ENCODE peak calls at places on chromosomes 7 and 10, in four cellular contexts. S is OCI-LY7, T is SK-N-SH, L is BE2C. H is an unnamed sample.

GRCh38 chr7:43782768-43783555 is 24.5 kb downstream of the BLVRA start:
- DNase-seq in S (no peak), T (no peak), L (no peak), H (no peak)

GRCh38 chr7:29332875-29333482 is 138.4 kb downstream of the CHN2 start:
- DNase-seq in S (no peak), T (no peak), L (no peak), H (no peak)

GRCh38 chr7:1388021-1388704 is 71.1 kb downstream of the MICALL2 start:
- DNase-seq in S (no peak), T (peak; percentile 39), L (no peak), H (no peak)

GRCh38 chr10:63711361-63711760 is 190.2 kb downstream of the REEP3 start:
- DNase-seq in S (no peak), T (no peak), L (no peak), H (peak; percentile 27)

GRCh38 chr7:91875851-91876250 is 4.7 kb downstream of the MTERF1 start:
- DNase-seq in S (no peak), T (no peak), L (no peak), H (no peak)

GRCh38 chr7:67616517-67616916 is 619.9 kb downstream of the TYW1 start:
- DNase-seq in S (no peak), T (no peak), L (no peak), H (no peak)

GRCh38 chr10:3173173-3173878 is 744 bp upstream of the PITRM1 start:
- DNase-seq in S (peak; percentile 86), T (no peak), L (no peak), H (no peak)

GRCh38 chr10:6229746-6230145 is 27.0 kb downstream of the PFKFB3 start:
- DNase-seq in S (no peak), T (peak; percentile 14), L (no peak), H (no peak)

GRCh38 chr7:44163591-44163990 is 22.5 kb upstream of the MYL7 start:
- DNase-seq in S (no peak), T (no peak), L (no peak), H (no peak)

GRCh38 chr7:139647812-139648616 is 124.5 kb downstream of the CLEC2L start:
- DNase-seq in S (no peak), T (no peak), L (no peak), H (no peak)

GRCh38 chr7:1158203-1159126 is 1.5 kb downstream of the ZFAND2A start:
- DNase-seq in S (no peak), T (no peak), L (no peak), H (peak; percentile 55)

GRCh38 chr7:22559829-22560489 is 60.0 kb upstream of the STEAP1B start:
- DNase-seq in S (peak; percentile 84), T (peak; percentile 77), L (peak; percentile 66), H (peak; percentile 65)

GRCh38 chr7:57685418-57685817 is 235.4 kb downstream of the ZNF716 start:
- DNase-seq in S (no peak), T (no peak), L (no peak), H (no peak)

GRCh38 chr7:70618020-70618551 is 513.9 kb upstream of the GALNT17 start:
- DNase-seq in S (no peak), T (no peak), L (peak; percentile 28), H (no peak)

GRCh38 chr7:81470084-81470723 is 299.6 kb downstream of the HGF start:
- DNase-seq in S (peak; percentile 45), T (peak; percentile 53), L (peak; percentile 82), H (peak; percentile 70)

GRCh38 chr7:81470724-81471379 is 299.0 kb downstream of the HGF start:
- DNase-seq in S (no peak), T (no peak), L (no peak), H (no peak)

GRCh38 chr7:81469299-81470083 is 300.4 kb downstream of the HGF start:
- DNase-seq in S (no peak), T (no peak), L (no peak), H (no peak)

GRCh38 chr7:81468516-81468915 is 301.3 kb downstream of the HGF start:
- DNase-seq in S (no peak), T (no peak), L (no peak), H (no peak)

DNA sequence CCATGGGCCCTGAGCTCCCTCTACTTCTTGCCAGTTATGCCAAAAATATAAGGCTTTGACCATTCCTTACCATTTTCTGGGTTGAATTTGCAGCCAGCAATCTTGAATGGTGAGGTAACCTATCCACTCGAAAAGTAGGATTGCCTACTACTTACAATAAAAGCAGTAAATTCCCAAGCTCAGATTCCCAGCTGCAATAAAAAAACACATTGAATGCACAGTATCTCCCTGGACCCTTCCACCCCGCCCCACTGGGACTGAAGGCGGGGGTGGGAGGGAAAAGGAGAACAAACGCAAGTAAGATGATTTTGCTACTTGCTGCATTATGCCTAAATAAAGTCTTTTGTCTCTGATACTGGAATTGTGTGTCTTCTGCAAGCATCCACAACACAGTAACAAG is 301.9 kb downstream of the HGF start:
- DNase-seq in S (no peak), T (no peak), L (no peak), H (no peak)
- H3K4me3 ChIP-seq in S (no peak overlapping the region), T (no peak overlapping the region), L (no peak overlapping the region), H (no peak overlapping the region)

DNA sequence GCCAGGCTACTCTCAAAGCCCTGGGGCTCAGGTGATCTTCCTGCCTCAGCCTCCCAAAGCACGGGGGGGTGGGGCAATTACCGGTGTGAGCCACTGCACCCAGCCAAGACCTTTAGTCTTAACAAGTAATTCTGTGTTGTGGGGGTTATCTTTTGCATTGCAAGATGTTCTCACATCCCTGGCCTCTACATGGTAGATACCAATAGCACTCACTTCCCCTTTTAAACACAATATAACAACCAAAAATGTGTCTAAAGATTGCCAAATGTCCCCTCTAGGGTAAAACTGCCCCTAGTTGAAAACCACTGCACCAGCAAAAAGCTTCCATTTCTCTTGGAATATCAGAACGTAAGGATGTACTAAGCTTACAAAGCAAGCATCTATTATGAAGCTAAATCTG is 225.0 kb downstream of the CTNNA3 start:
- DNase-seq in S (no peak), T (no peak), L (no peak), H (no peak)
- H3K4me3 ChIP-seq in S (no peak overlapping the region), T (peak overlapping the region; percentile 33), L (no peak overlapping the region), H (no peak overlapping the region)

GRCh38 chr7:159031135-159031701 is 113.4 kb downstream of the VIPR2 start:
- DNase-seq in S (no peak), T (no peak), L (no peak), H (no peak)
- H3K4me3 ChIP-seq in S (no peak overlapping the region), T (peak overlapping the region; percentile 42), L (peak overlapping the region; percentile 64), H (peak overlapping the region; percentile 44)

DNA sequence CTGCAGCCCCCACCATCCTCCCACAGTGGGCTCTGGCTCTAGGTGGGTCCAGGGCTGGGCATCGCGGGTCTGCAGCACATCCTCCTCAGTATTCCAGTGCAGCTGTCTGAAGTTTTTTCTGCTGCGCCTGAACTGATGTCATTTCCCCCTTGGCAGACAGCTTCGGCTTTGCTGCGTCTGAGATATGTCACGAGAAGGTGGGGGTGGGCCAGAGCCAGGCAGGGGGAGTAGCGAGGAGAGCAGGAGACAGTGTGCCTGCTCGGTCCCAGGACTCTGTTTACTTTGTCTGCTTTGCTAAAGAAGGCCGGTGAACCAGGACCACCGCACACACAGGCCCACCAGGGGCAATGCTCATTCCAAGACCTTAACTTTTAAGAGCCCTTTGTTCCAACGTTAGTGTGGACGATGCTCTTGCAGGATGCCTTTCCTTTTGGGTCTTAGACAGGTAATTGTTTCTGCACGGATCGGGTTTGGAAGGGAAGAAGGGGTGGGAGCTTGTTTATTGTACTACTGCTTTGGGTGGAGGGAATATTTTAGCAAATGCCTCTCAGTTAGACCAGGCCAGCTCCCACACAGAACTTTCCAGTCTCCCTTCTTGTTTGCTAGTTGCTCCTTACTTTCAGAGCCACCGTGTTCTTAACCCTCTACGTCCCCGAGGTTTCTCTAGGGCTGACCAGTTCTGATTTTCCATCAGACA is 32.4 kb downstream of the WBP1L start:
- DNase-seq in S (no peak), T (peak; percentile 66), L (peak; percentile 66), H (peak; percentile 86)
- H3K4me3 ChIP-seq in S (no peak overlapping the region), T (peak overlapping the region; percentile 34), L (peak overlapping the region; percentile 6), H (peak overlapping the region; percentile 21)

DNA sequence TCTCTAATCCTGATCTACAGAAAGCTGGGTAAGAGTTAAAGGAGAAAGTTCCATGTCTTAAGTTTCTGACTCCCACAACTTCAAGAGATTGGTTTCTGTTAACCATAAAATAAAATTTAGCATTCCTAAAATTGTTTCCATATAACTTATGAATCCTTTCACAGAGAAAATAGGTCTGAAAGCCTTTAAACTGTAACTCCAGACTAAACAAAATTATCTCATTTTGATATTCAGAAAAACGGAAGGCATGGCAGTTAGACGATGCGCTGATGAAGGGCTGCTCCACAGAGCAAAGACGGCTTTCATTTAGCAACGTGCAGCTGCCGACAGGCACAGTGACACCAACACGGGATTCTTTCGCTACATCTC is 133.3 kb downstream of the SLC25A13 start:
- DNase-seq in S (no peak), T (no peak), L (no peak), H (no peak)
- H3K4me3 ChIP-seq in S (no peak overlapping the region), T (no peak overlapping the region), L (no peak overlapping the region), H (no peak overlapping the region)

GRCh38 chr7:128033246-128033645 is 2.0 kb upstream of the LRRC4 start:
- DNase-seq in S (no peak), T (no peak), L (no peak), H (no peak)
- H3K4me3 ChIP-seq in S (no peak overlapping the region), T (no peak overlapping the region), L (no peak overlapping the region), H (no peak overlapping the region)

GRCh38 chr7:6257602-6258001 is 14.8 kb downstream of the CYTH3 start:
- DNase-seq in S (no peak), T (no peak), L (no peak), H (no peak)

GRCh38 chr7:6254891-6255290 is 17.5 kb downstream of the CYTH3 start:
- DNase-seq in S (no peak), T (no peak), L (no peak), H (no peak)

GRCh38 chr7:6258440-6259182 is 13.8 kb downstream of the CYTH3 start:
- DNase-seq in S (peak; percentile 35), T (no peak), L (no peak), H (no peak)

GRCh38 chr7:6259257-6259656 is 13.2 kb downstream of the CYTH3 start:
- DNase-seq in S (no peak), T (no peak), L (no peak), H (no peak)

DNA sequence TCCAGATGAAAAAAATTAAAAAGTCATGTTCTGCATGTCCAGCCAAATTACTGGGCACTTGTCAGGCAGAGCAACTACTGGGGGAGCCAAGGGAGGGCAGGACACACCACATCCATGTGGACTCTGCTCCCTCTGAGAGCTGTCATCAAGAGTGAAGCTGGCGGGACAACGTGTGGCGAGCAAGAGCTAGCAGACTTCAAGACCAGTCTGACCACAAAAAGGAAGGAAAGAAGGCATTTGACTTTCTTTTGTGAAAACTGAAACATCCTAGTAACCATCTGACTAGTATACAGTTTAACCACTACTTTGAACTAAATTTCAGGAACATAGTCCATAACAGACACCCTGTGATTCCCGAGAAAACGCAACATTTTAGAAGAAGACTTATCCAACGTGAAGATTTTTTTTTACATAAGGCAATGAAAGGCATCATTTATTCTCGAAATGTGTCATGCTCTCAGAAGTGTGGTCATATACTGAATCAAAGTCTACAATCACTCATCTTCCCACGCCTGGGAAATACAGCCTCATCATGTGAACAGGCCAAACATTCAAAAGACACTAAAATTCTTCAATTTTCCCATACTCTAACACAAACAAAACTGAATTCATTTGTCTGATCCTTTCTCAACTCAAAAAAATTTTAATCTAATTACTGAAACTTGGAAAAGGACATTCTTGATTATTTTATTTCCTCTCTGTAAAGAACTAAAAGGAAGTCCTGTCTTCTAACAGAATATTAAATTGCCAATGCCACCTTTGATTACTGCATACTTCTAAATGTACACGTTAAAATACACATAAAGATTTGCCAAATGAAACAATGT is 15.5 kb downstream of the CYTH3 start:
- DNase-seq in S (no peak), T (no peak), L (no peak), H (peak; percentile 49)
- H3K4me3 ChIP-seq in S (no peak overlapping the region), T (no peak overlapping the region), L (no peak overlapping the region), H (no peak overlapping the region)

GRCh38 chr10:119996944-119997343 is 104.4 kb downstream of the SEC23IP start:
- DNase-seq in S (no peak), T (no peak), L (no peak), H (no peak)
- H3K4me3 ChIP-seq in S (no peak overlapping the region), T (no peak overlapping the region), L (no peak overlapping the region), H (no peak overlapping the region)

H was measured in left lung.